ENCODE peak calls at places on chromosomes 7 and 10, in ten cellular contexts. X is left ventricle myocardium inferior; T is stimulated activated CD4-positive, alpha-beta T cell treated with anti-CD3 and anti-CD28 coated beads, Interleukin-1b, Interleukin-23, amount 100 ng/mL, for 24 hours; U is natural killer cell treated with Interleukin-12 subunit alpha and Interleukin-12 subunit beta and Interleukin-15 and Interleukin-18, amount 100 ng/mL, for 72 hours; M is astrocyte of the spinal cord; B is T-helper 2 cell; N is D341Med; P is CD4-positive, alpha-beta T cell; L is A172; S is HTR-8/SVneo. E is an unnamed sample.
A peak's percentile ranks its signal among the peaks of the same experiment; 100 is the strongest.

GRCh38 chr7:112484671-112485097 is 3.9 kb downstream of the LSMEM1 start:
- DNase-seq in X (peak; percentile 17), T (no peak), U (no peak), M (peak; percentile 97), B (no peak), N (no peak), P (no peak), L (peak; percentile 94), S (peak; percentile 15), E (peak; percentile 25)

GRCh38 chr7:69245646-69246045 is 352.6 kb upstream of the AUTS2 start:
- DNase-seq in X (no peak), T (no peak), U (no peak), M (peak; percentile 29), B (no peak), N (no peak), P (no peak), L (peak; percentile 70), S (peak; percentile 4), E (no peak)

GRCh38 chr10:73414230-73414981 is 548 bp upstream of the ANXA7 start:
- DNase-seq in X (no peak), T (no peak), U (no peak), M (no peak), B (no peak), N (no peak), P (no peak), L (no peak), S (no peak), E (no peak)

GRCh38 chr10:514137-514671 is 175.3 kb downstream of the DIP2C start:
- DNase-seq in X (peak; percentile 29), T (no peak), U (no peak), M (no peak), B (no peak), N (no peak), P (no peak), L (no peak), S (no peak), E (peak; percentile 42)

GRCh38 chr10:61764486-61764885 is 101.8 kb downstream of the CABCOCO1 start:
- DNase-seq in X (no peak), T (no peak), U (no peak), M (no peak), B (no peak), N (no peak), P (no peak), L (no peak), S (no peak), E (no peak)

GRCh38 chr7:29035044-29035740 is 77.1 kb upstream of the TRIL start:
- DNase-seq in X (no peak), T (no peak), U (peak; percentile 72), M (peak; percentile 85), B (no peak), N (no peak), P (no peak), L (peak; percentile 96), S (peak; percentile 38), E (no peak)

GRCh38 chr7:101156866-101157589 is 2.8 kb downstream of the AP1S1 start:
- DNase-seq in X (no peak), T (no peak), U (no peak), M (no peak), B (no peak), N (no peak), P (no peak), L (no peak), S (no peak), E (no peak)

GRCh38 chr10:94358480-94358879 is 4.3 kb downstream of the NOC3L start:
- DNase-seq in X (no peak), T (no peak), U (no peak), M (peak; percentile 95), B (no peak), N (no peak), P (no peak), L (peak; percentile 92), S (peak; percentile 87), E (no peak)

GRCh38 chr10:80356563-80356999 is at the start of the genes DYDC1 and DYDC2:
- DNase-seq in X (peak; percentile 45), T (peak; percentile 19), U (no peak), M (no peak), B (peak; percentile 7), N (peak; percentile 35), P (peak; percentile 40), L (no peak), S (no peak), E (peak; percentile 58)

GRCh38 chr10:103451871-103452713 is at the start of gene CALHM2:
- DNase-seq in X (peak; percentile 80), T (peak; percentile 44), U (peak; percentile 73), M (no peak), B (peak; percentile 50), N (peak; percentile 49), P (peak; percentile 57), L (peak; percentile 26), S (no peak), E (peak; percentile 78)

GRCh38 chr10:22341190-22341935 is 3.9 kb upstream of the SPAG6 start:
- DNase-seq in X (no peak), T (no peak), U (no peak), M (no peak), B (no peak), N (no peak), P (no peak), L (peak; percentile 32), S (no peak), E (no peak)

GRCh38 chr10:958106-958505 is 26.6 kb upstream of the LARP4B start:
- DNase-seq in X (no peak), T (no peak), U (no peak), M (no peak), B (no peak), N (no peak), P (no peak), L (no peak), S (no peak), E (no peak)

GRCh38 chr10:15725603-15726002 is 5.9 kb upstream of the ITGA8 start:
- DNase-seq in X (no peak), T (no peak), U (no peak), M (peak; percentile 74), B (no peak), N (peak; percentile 66), P (no peak), L (peak; percentile 15), S (peak; percentile 41), E (no peak)

E was measured in right cardiac atrium.